ENCODE peak calls at places on chromosomes 13 and 19, in ten cellular contexts. One of them, this sample, is unnamed.

GRCh38 chr19:7494416-7495098 is 5.7 kb upstream of the PEX11G start:
- DNase-seq in stimulated activated CD4-positive, alpha-beta T cell treated with anti-CD3 and anti-CD28 coated beads, Interleukin-1b, Interleukin-23, amount 100 ng/mL, for 4 hours: no peak
- DNase-seq in H9: no peak
- DNase-seq in hepatic stellate cell: peak
- DNase-seq in NCI-H1930: no peak
- DNase-seq in tibial artery: peak
- DNase-seq in activated naive CD4-positive, alpha-beta T cell treated with anti-CD3 and anti-CD28 coated beads for 36 hours: no peak
- DNase-seq in stimulated activated CD8-positive, alpha-beta memory T cell treated with anti-CD3 and anti-CD28 coated beads, Interleukin-15, amount 100 ng/mL, for 48 hours: no peak
- DNase-seq in Right ventricle myocardium superior: peak
- DNase-seq in T follicular helper cell: no peak
- DNase-seq in this sample: no peak

GRCh38 chr19:10789876-10790275 is 46.1 kb downstream of the TMED1 start:
- DNase-seq in stimulated activated CD4-positive, alpha-beta T cell treated with anti-CD3 and anti-CD28 coated beads, Interleukin-1b, Interleukin-23, amount 100 ng/mL, for 4 hours: no peak
- DNase-seq in H9: no peak
- DNase-seq in hepatic stellate cell: no peak
- DNase-seq in NCI-H1930: no peak
- DNase-seq in tibial artery: no peak
- DNase-seq in activated naive CD4-positive, alpha-beta T cell treated with anti-CD3 and anti-CD28 coated beads for 36 hours: no peak
- DNase-seq in stimulated activated CD8-positive, alpha-beta memory T cell treated with anti-CD3 and anti-CD28 coated beads, Interleukin-15, amount 100 ng/mL, for 48 hours: no peak
- DNase-seq in Right ventricle myocardium superior: no peak
- DNase-seq in T follicular helper cell: no peak
- DNase-seq in this sample: no peak

GRCh38 chr19:44072543-44073401 is 813 bp downstream of the ZNF284 start:
- DNase-seq in stimulated activated CD4-positive, alpha-beta T cell treated with anti-CD3 and anti-CD28 coated beads, Interleukin-1b, Interleukin-23, amount 100 ng/mL, for 4 hours: no peak
- DNase-seq in H9: no peak
- DNase-seq in hepatic stellate cell: peak
- DNase-seq in NCI-H1930: no peak
- DNase-seq in tibial artery: no peak
- DNase-seq in activated naive CD4-positive, alpha-beta T cell treated with anti-CD3 and anti-CD28 coated beads for 36 hours: peak
- DNase-seq in stimulated activated CD8-positive, alpha-beta memory T cell treated with anti-CD3 and anti-CD28 coated beads, Interleukin-15, amount 100 ng/mL, for 48 hours: no peak
- DNase-seq in Right ventricle myocardium superior: no peak
- DNase-seq in T follicular helper cell: no peak
- DNase-seq in this sample: peak

GRCh38 chr19:3123088-3123721 is 12.6 kb upstream of the GNA15 start:
- DNase-seq in stimulated activated CD4-positive, alpha-beta T cell treated with anti-CD3 and anti-CD28 coated beads, Interleukin-1b, Interleukin-23, amount 100 ng/mL, for 4 hours: no peak
- DNase-seq in H9: no peak
- DNase-seq in hepatic stellate cell: no peak
- DNase-seq in NCI-H1930: no peak
- DNase-seq in tibial artery: no peak
- DNase-seq in activated naive CD4-positive, alpha-beta T cell treated with anti-CD3 and anti-CD28 coated beads for 36 hours: no peak
- DNase-seq in stimulated activated CD8-positive, alpha-beta memory T cell treated with anti-CD3 and anti-CD28 coated beads, Interleukin-15, amount 100 ng/mL, for 48 hours: no peak
- DNase-seq in Right ventricle myocardium superior: peak
- DNase-seq in T follicular helper cell: no peak
- DNase-seq in this sample: no peak

GRCh38 chr13:27600712-27601111 is 19.6 kb downstream of the LNX2 start:
- DNase-seq in stimulated activated CD4-positive, alpha-beta T cell treated with anti-CD3 and anti-CD28 coated beads, Interleukin-1b, Interleukin-23, amount 100 ng/mL, for 4 hours: no peak
- DNase-seq in H9: no peak
- DNase-seq in hepatic stellate cell: no peak
- DNase-seq in NCI-H1930: no peak
- DNase-seq in tibial artery: no peak
- DNase-seq in activated naive CD4-positive, alpha-beta T cell treated with anti-CD3 and anti-CD28 coated beads for 36 hours: no peak
- DNase-seq in stimulated activated CD8-positive, alpha-beta memory T cell treated with anti-CD3 and anti-CD28 coated beads, Interleukin-15, amount 100 ng/mL, for 48 hours: no peak
- DNase-seq in Right ventricle myocardium superior: no peak
- DNase-seq in T follicular helper cell: no peak
- DNase-seq in this sample: no peak

GRCh38 chr13:84399320-84400085 is 517.2 kb upstream of the SLITRK1 start:
- DNase-seq in stimulated activated CD4-positive, alpha-beta T cell treated with anti-CD3 and anti-CD28 coated beads, Interleukin-1b, Interleukin-23, amount 100 ng/mL, for 4 hours: no peak
- DNase-seq in H9: no peak
- DNase-seq in hepatic stellate cell: no peak
- DNase-seq in NCI-H1930: no peak
- DNase-seq in tibial artery: no peak
- DNase-seq in activated naive CD4-positive, alpha-beta T cell treated with anti-CD3 and anti-CD28 coated beads for 36 hours: no peak
- DNase-seq in stimulated activated CD8-positive, alpha-beta memory T cell treated with anti-CD3 and anti-CD28 coated beads, Interleukin-15, amount 100 ng/mL, for 48 hours: no peak
- DNase-seq in Right ventricle myocardium superior: no peak
- DNase-seq in T follicular helper cell: no peak
- DNase-seq in this sample: no peak

GRCh38 chr19:28985201-28985600 is 227.8 kb downstream of the UQCRFS1 start:
- DNase-seq in stimulated activated CD4-positive, alpha-beta T cell treated with anti-CD3 and anti-CD28 coated beads, Interleukin-1b, Interleukin-23, amount 100 ng/mL, for 4 hours: no peak
- DNase-seq in H9: no peak
- DNase-seq in hepatic stellate cell: no peak
- DNase-seq in NCI-H1930: no peak
- DNase-seq in tibial artery: no peak
- DNase-seq in activated naive CD4-positive, alpha-beta T cell treated with anti-CD3 and anti-CD28 coated beads for 36 hours: no peak
- DNase-seq in stimulated activated CD8-positive, alpha-beta memory T cell treated with anti-CD3 and anti-CD28 coated beads, Interleukin-15, amount 100 ng/mL, for 48 hours: no peak
- DNase-seq in Right ventricle myocardium superior: no peak
- DNase-seq in T follicular helper cell: no peak
- DNase-seq in this sample: no peak

GRCh38 chr19:18046066-18046718 is 38.2 kb downstream of the ARRDC2 start:
- DNase-seq in stimulated activated CD4-positive, alpha-beta T cell treated with anti-CD3 and anti-CD28 coated beads, Interleukin-1b, Interleukin-23, amount 100 ng/mL, for 4 hours: no peak
- DNase-seq in H9: no peak
- DNase-seq in hepatic stellate cell: peak
- DNase-seq in NCI-H1930: no peak
- DNase-seq in tibial artery: no peak
- DNase-seq in activated naive CD4-positive, alpha-beta T cell treated with anti-CD3 and anti-CD28 coated beads for 36 hours: peak
- DNase-seq in stimulated activated CD8-positive, alpha-beta memory T cell treated with anti-CD3 and anti-CD28 coated beads, Interleukin-15, amount 100 ng/mL, for 48 hours: no peak
- DNase-seq in Right ventricle myocardium superior: no peak
- DNase-seq in T follicular helper cell: no peak
- DNase-seq in this sample: peak

GRCh38 chr13:50001287-50001686 is 4.4 kb downstream of the TRIM13 start:
- DNase-seq in stimulated activated CD4-positive, alpha-beta T cell treated with anti-CD3 and anti-CD28 coated beads, Interleukin-1b, Interleukin-23, amount 100 ng/mL, for 4 hours: no peak
- DNase-seq in H9: no peak
- DNase-seq in hepatic stellate cell: no peak
- DNase-seq in NCI-H1930: no peak
- DNase-seq in tibial artery: no peak
- DNase-seq in activated naive CD4-positive, alpha-beta T cell treated with anti-CD3 and anti-CD28 coated beads for 36 hours: no peak
- DNase-seq in stimulated activated CD8-positive, alpha-beta memory T cell treated with anti-CD3 and anti-CD28 coated beads, Interleukin-15, amount 100 ng/mL, for 48 hours: no peak
- DNase-seq in Right ventricle myocardium superior: no peak
- DNase-seq in T follicular helper cell: no peak
- DNase-seq in this sample: no peak

GRCh38 chr19:47493378-47494210 is 9.6 kb upstream of the KPTN start:
- DNase-seq in stimulated activated CD4-positive, alpha-beta T cell treated with anti-CD3 and anti-CD28 coated beads, Interleukin-1b, Interleukin-23, amount 100 ng/mL, for 4 hours: no peak
- DNase-seq in H9: no peak
- DNase-seq in hepatic stellate cell: no peak
- DNase-seq in NCI-H1930: no peak
- DNase-seq in tibial artery: no peak
- DNase-seq in activated naive CD4-positive, alpha-beta T cell treated with anti-CD3 and anti-CD28 coated beads for 36 hours: no peak
- DNase-seq in stimulated activated CD8-positive, alpha-beta memory T cell treated with anti-CD3 and anti-CD28 coated beads, Interleukin-15, amount 100 ng/mL, for 48 hours: no peak
- DNase-seq in Right ventricle myocardium superior: peak
- DNase-seq in T follicular helper cell: no peak
- DNase-seq in this sample: no peak

GRCh38 chr13:26222523-26223046 is 471 bp upstream of the RNF6 start:
- DNase-seq in stimulated activated CD4-positive, alpha-beta T cell treated with anti-CD3 and anti-CD28 coated beads, Interleukin-1b, Interleukin-23, amount 100 ng/mL, for 4 hours: no peak
- DNase-seq in H9: no peak
- DNase-seq in hepatic stellate cell: no peak
- DNase-seq in NCI-H1930: no peak
- DNase-seq in tibial artery: no peak
- DNase-seq in activated naive CD4-positive, alpha-beta T cell treated with anti-CD3 and anti-CD28 coated beads for 36 hours: no peak
- DNase-seq in stimulated activated CD8-positive, alpha-beta memory T cell treated with anti-CD3 and anti-CD28 coated beads, Interleukin-15, amount 100 ng/mL, for 48 hours: no peak
- DNase-seq in Right ventricle myocardium superior: no peak
- DNase-seq in T follicular helper cell: no peak
- DNase-seq in this sample: no peak

GRCh38 chr19:34096020-34096915 is 76.0 kb upstream of the LSM14A start:
- DNase-seq in stimulated activated CD4-positive, alpha-beta T cell treated with anti-CD3 and anti-CD28 coated beads, Interleukin-1b, Interleukin-23, amount 100 ng/mL, for 4 hours: no peak
- DNase-seq in H9: peak
- DNase-seq in hepatic stellate cell: peak
- DNase-seq in NCI-H1930: peak
- DNase-seq in tibial artery: no peak
- DNase-seq in activated naive CD4-positive, alpha-beta T cell treated with anti-CD3 and anti-CD28 coated beads for 36 hours: no peak
- DNase-seq in stimulated activated CD8-positive, alpha-beta memory T cell treated with anti-CD3 and anti-CD28 coated beads, Interleukin-15, amount 100 ng/mL, for 48 hours: no peak
- DNase-seq in Right ventricle myocardium superior: no peak
- DNase-seq in T follicular helper cell: no peak
- DNase-seq in this sample: peak

GRCh38 chr19:15283141-15283885 is 49.0 kb downstream of the BRD4 start:
- DNase-seq in stimulated activated CD4-positive, alpha-beta T cell treated with anti-CD3 and anti-CD28 coated beads, Interleukin-1b, Interleukin-23, amount 100 ng/mL, for 4 hours: peak
- DNase-seq in H9: no peak
- DNase-seq in hepatic stellate cell: no peak
- DNase-seq in NCI-H1930: no peak
- DNase-seq in tibial artery: peak
- DNase-seq in activated naive CD4-positive, alpha-beta T cell treated with anti-CD3 and anti-CD28 coated beads for 36 hours: peak
- DNase-seq in stimulated activated CD8-positive, alpha-beta memory T cell treated with anti-CD3 and anti-CD28 coated beads, Interleukin-15, amount 100 ng/mL, for 48 hours: no peak
- DNase-seq in Right ventricle myocardium superior: no peak
- DNase-seq in T follicular helper cell: no peak
- DNase-seq in this sample: peak

GRCh38 chr13:97853550-97853949 is 99.9 kb upstream of the IPO5 start:
- DNase-seq in stimulated activated CD4-positive, alpha-beta T cell treated with anti-CD3 and anti-CD28 coated beads, Interleukin-1b, Interleukin-23, amount 100 ng/mL, for 4 hours: no peak
- DNase-seq in H9: no peak
- DNase-seq in hepatic stellate cell: peak
- DNase-seq in NCI-H1930: no peak
- DNase-seq in tibial artery: no peak
- DNase-seq in activated naive CD4-positive, alpha-beta T cell treated with anti-CD3 and anti-CD28 coated beads for 36 hours: no peak
- DNase-seq in stimulated activated CD8-positive, alpha-beta memory T cell treated with anti-CD3 and anti-CD28 coated beads, Interleukin-15, amount 100 ng/mL, for 48 hours: no peak
- DNase-seq in Right ventricle myocardium superior: no peak
- DNase-seq in T follicular helper cell: no peak
- DNase-seq in this sample: peak

GRCh38 chr19:8491574-8491973 is 10.9 kb downstream of the PRAM1 start:
- DNase-seq in stimulated activated CD4-positive, alpha-beta T cell treated with anti-CD3 and anti-CD28 coated beads, Interleukin-1b, Interleukin-23, amount 100 ng/mL, for 4 hours: no peak
- DNase-seq in H9: peak
- DNase-seq in hepatic stellate cell: no peak
- DNase-seq in NCI-H1930: no peak
- DNase-seq in tibial artery: no peak
- DNase-seq in activated naive CD4-positive, alpha-beta T cell treated with anti-CD3 and anti-CD28 coated beads for 36 hours: no peak
- DNase-seq in stimulated activated CD8-positive, alpha-beta memory T cell treated with anti-CD3 and anti-CD28 coated beads, Interleukin-15, amount 100 ng/mL, for 48 hours: no peak
- DNase-seq in Right ventricle myocardium superior: peak
- DNase-seq in T follicular helper cell: no peak
- DNase-seq in this sample: no peak

GRCh38 chr13:45242070-45242469 is 41.2 kb upstream of the KCTD4 start:
- DNase-seq in stimulated activated CD4-positive, alpha-beta T cell treated with anti-CD3 and anti-CD28 coated beads, Interleukin-1b, Interleukin-23, amount 100 ng/mL, for 4 hours: no peak
- DNase-seq in H9: no peak
- DNase-seq in hepatic stellate cell: peak
- DNase-seq in NCI-H1930: no peak
- DNase-seq in tibial artery: no peak
- DNase-seq in activated naive CD4-positive, alpha-beta T cell treated with anti-CD3 and anti-CD28 coated beads for 36 hours: no peak
- DNase-seq in stimulated activated CD8-positive, alpha-beta memory T cell treated with anti-CD3 and anti-CD28 coated beads, Interleukin-15, amount 100 ng/mL, for 48 hours: no peak
- DNase-seq in Right ventricle myocardium superior: no peak
- DNase-seq in T follicular helper cell: no peak
- DNase-seq in this sample: peak

GRCh38 chr13:110641055-110642015 is 26.0 kb downstream of the NAXD start:
- DNase-seq in stimulated activated CD4-positive, alpha-beta T cell treated with anti-CD3 and anti-CD28 coated beads, Interleukin-1b, Interleukin-23, amount 100 ng/mL, for 4 hours: no peak
- DNase-seq in H9: no peak
- DNase-seq in hepatic stellate cell: no peak
- DNase-seq in NCI-H1930: no peak
- DNase-seq in tibial artery: no peak
- DNase-seq in activated naive CD4-positive, alpha-beta T cell treated with anti-CD3 and anti-CD28 coated beads for 36 hours: no peak
- DNase-seq in stimulated activated CD8-positive, alpha-beta memory T cell treated with anti-CD3 and anti-CD28 coated beads, Interleukin-15, amount 100 ng/mL, for 48 hours: no peak
- DNase-seq in Right ventricle myocardium superior: no peak
- DNase-seq in T follicular helper cell: no peak
- DNase-seq in this sample: no peak

GRCh38 chr19:39416626-39417120 is 4.2 kb downstream of the PLEKHG2 start:
- DNase-seq in stimulated activated CD4-positive, alpha-beta T cell treated with anti-CD3 and anti-CD28 coated beads, Interleukin-1b, Interleukin-23, amount 100 ng/mL, for 4 hours: no peak
- DNase-seq in H9: no peak
- DNase-seq in hepatic stellate cell: no peak
- DNase-seq in NCI-H1930: no peak
- DNase-seq in tibial artery: peak
- DNase-seq in activated naive CD4-positive, alpha-beta T cell treated with anti-CD3 and anti-CD28 coated beads for 36 hours: no peak
- DNase-seq in stimulated activated CD8-positive, alpha-beta memory T cell treated with anti-CD3 and anti-CD28 coated beads, Interleukin-15, amount 100 ng/mL, for 48 hours: no peak
- DNase-seq in Right ventricle myocardium superior: no peak
- DNase-seq in T follicular helper cell: no peak
- DNase-seq in this sample: no peak

GRCh38 chr13:61286148-61286745 is 129.4 kb downstream of the PCDH20 start:
- DNase-seq in stimulated activated CD4-positive, alpha-beta T cell treated with anti-CD3 and anti-CD28 coated beads, Interleukin-1b, Interleukin-23, amount 100 ng/mL, for 4 hours: no peak
- DNase-seq in H9: peak
- DNase-seq in hepatic stellate cell: no peak
- DNase-seq in NCI-H1930: peak
- DNase-seq in tibial artery: no peak
- DNase-seq in activated naive CD4-positive, alpha-beta T cell treated with anti-CD3 and anti-CD28 coated beads for 36 hours: no peak
- DNase-seq in stimulated activated CD8-positive, alpha-beta memory T cell treated with anti-CD3 and anti-CD28 coated beads, Interleukin-15, amount 100 ng/mL, for 48 hours: no peak
- DNase-seq in Right ventricle myocardium superior: no peak
- DNase-seq in T follicular helper cell: no peak
- DNase-seq in this sample: no peak

GRCh38 chr13:112078216-112078615 is 11.3 kb downstream of the SOX1 start:
- DNase-seq in stimulated activated CD4-positive, alpha-beta T cell treated with anti-CD3 and anti-CD28 coated beads, Interleukin-1b, Interleukin-23, amount 100 ng/mL, for 4 hours: no peak
- DNase-seq in H9: no peak
- DNase-seq in hepatic stellate cell: no peak
- DNase-seq in NCI-H1930: no peak
- DNase-seq in tibial artery: no peak
- DNase-seq in activated naive CD4-positive, alpha-beta T cell treated with anti-CD3 and anti-CD28 coated beads for 36 hours: no peak
- DNase-seq in stimulated activated CD8-positive, alpha-beta memory T cell treated with anti-CD3 and anti-CD28 coated beads, Interleukin-15, amount 100 ng/mL, for 48 hours: no peak
- DNase-seq in Right ventricle myocardium superior: no peak
- DNase-seq in T follicular helper cell: no peak
- DNase-seq in this sample: no peak

GRCh38 chr13:22031702-22032286 is 360.9 kb downstream of the FGF9 start:
- DNase-seq in stimulated activated CD4-positive, alpha-beta T cell treated with anti-CD3 and anti-CD28 coated beads, Interleukin-1b, Interleukin-23, amount 100 ng/mL, for 4 hours: no peak
- DNase-seq in H9: no peak
- DNase-seq in hepatic stellate cell: no peak
- DNase-seq in NCI-H1930: no peak
- DNase-seq in tibial artery: no peak
- DNase-seq in activated naive CD4-positive, alpha-beta T cell treated with anti-CD3 and anti-CD28 coated beads for 36 hours: no peak
- DNase-seq in stimulated activated CD8-positive, alpha-beta memory T cell treated with anti-CD3 and anti-CD28 coated beads, Interleukin-15, amount 100 ng/mL, for 48 hours: no peak
- DNase-seq in Right ventricle myocardium superior: no peak
- DNase-seq in T follicular helper cell: no peak
- DNase-seq in this sample: no peak

GRCh38 chr13:35283856-35284255 is 192.6 kb downstream of the MAB21L1 start:
- DNase-seq in stimulated activated CD4-positive, alpha-beta T cell treated with anti-CD3 and anti-CD28 coated beads, Interleukin-1b, Interleukin-23, amount 100 ng/mL, for 4 hours: no peak
- DNase-seq in H9: no peak
- DNase-seq in hepatic stellate cell: no peak
- DNase-seq in NCI-H1930: peak
- DNase-seq in tibial artery: no peak
- DNase-seq in activated naive CD4-positive, alpha-beta T cell treated with anti-CD3 and anti-CD28 coated beads for 36 hours: no peak
- DNase-seq in stimulated activated CD8-positive, alpha-beta memory T cell treated with anti-CD3 and anti-CD28 coated beads, Interleukin-15, amount 100 ng/mL, for 48 hours: no peak
- DNase-seq in Right ventricle myocardium superior: no peak
- DNase-seq in T follicular helper cell: no peak
- DNase-seq in this sample: no peak

GRCh38 chr13:30551194-30551593 is 66.5 kb upstream of the USPL1 start:
- DNase-seq in stimulated activated CD4-positive, alpha-beta T cell treated with anti-CD3 and anti-CD28 coated beads, Interleukin-1b, Interleukin-23, amount 100 ng/mL, for 4 hours: no peak
- DNase-seq in H9: no peak
- DNase-seq in hepatic stellate cell: peak
- DNase-seq in NCI-H1930: peak
- DNase-seq in tibial artery: no peak
- DNase-seq in activated naive CD4-positive, alpha-beta T cell treated with anti-CD3 and anti-CD28 coated beads for 36 hours: peak
- DNase-seq in stimulated activated CD8-positive, alpha-beta memory T cell treated with anti-CD3 and anti-CD28 coated beads, Interleukin-15, amount 100 ng/mL, for 48 hours: no peak
- DNase-seq in Right ventricle myocardium superior: no peak
- DNase-seq in T follicular helper cell: no peak
- DNase-seq in this sample: peak

GRCh38 chr13:53098455-53098854 is 69.8 kb downstream of the OLFM4 start:
- DNase-seq in stimulated activated CD4-positive, alpha-beta T cell treated with anti-CD3 and anti-CD28 coated beads, Interleukin-1b, Interleukin-23, amount 100 ng/mL, for 4 hours: no peak
- DNase-seq in H9: no peak
- DNase-seq in hepatic stellate cell: no peak
- DNase-seq in NCI-H1930: no peak
- DNase-seq in tibial artery: no peak
- DNase-seq in activated naive CD4-positive, alpha-beta T cell treated with anti-CD3 and anti-CD28 coated beads for 36 hours: no peak
- DNase-seq in stimulated activated CD8-positive, alpha-beta memory T cell treated with anti-CD3 and anti-CD28 coated beads, Interleukin-15, amount 100 ng/mL, for 48 hours: no peak
- DNase-seq in Right ventricle myocardium superior: no peak
- DNase-seq in T follicular helper cell: no peak
- DNase-seq in this sample: no peak

This sample was measured in AG20443.